ENCODE peak calls at places on chromosomes 7 and 10, in nine cellular contexts. T, C, E, W, G, S, N, L and A are unnamed samples.

GRCh38 chr7:38195804-38196595 is 18.0 kb downstream of the STARD3NL start:
- DNase-seq in T (no peak), L (no peak), G (no peak), E (no peak), S (no peak), N (no peak), W (no peak), C (no peak), A (no peak)

GRCh38 chr10:4120454-4120853 is 335.4 kb upstream of the KLF6 start:
- DNase-seq in W (no peak), N (no peak), E (no peak), S (no peak), G (no peak), L (no peak), T (no peak), C (peak), A (no peak)

GRCh38 chr7:80614911-80615310 is 23.5 kb upstream of the CD36 start:
- DNase-seq in T (no peak), E (no peak), C (no peak), S (no peak), L (no peak), N (no peak), G (no peak), W (no peak), A (no peak)

GRCh38 chr7:76225379-76225778 is 23.7 kb downstream of the SRRM3 start:
- DNase-seq in T (no peak), E (peak), N (no peak), L (no peak), W (peak), G (peak), S (no peak), C (no peak), A (no peak)

GRCh38 chr7:34025579-34025978 is 120.2 kb downstream of the BMPER start:
- DNase-seq in T (no peak), C (no peak), L (no peak), G (no peak), E (no peak), N (no peak), W (no peak), S (no peak), A (no peak)

GRCh38 chr7:43872401-43873165 is 3.3 kb upstream of the MRPS24 start:
- DNase-seq in E (no peak), C (peak), S (no peak), W (no peak), G (no peak), N (peak), L (no peak), T (peak), A (peak)

GRCh38 chr7:47444376-47445098 is 137.4 kb downstream of the TNS3 start:
- DNase-seq in C (no peak), W (no peak), G (no peak), E (no peak), T (no peak), N (no peak), S (peak), L (no peak), A (no peak)

GRCh38 chr7:103680161-103681144 is 234.4 kb upstream of the SLC26A5 start:
- DNase-seq in N (no peak), E (no peak), L (no peak), G (peak), S (no peak), W (no peak), T (no peak), C (no peak), A (no peak)

GRCh38 chr10:104559935-104560334 is 81.2 kb upstream of the SORCS3 start:
- DNase-seq in T (peak), L (no peak), N (no peak), S (no peak), W (no peak), C (no peak), G (no peak), E (no peak), A (no peak)

GRCh38 chr7:70580161-70580560 is 551.8 kb upstream of the GALNT17 start:
- DNase-seq in L (no peak), W (no peak), T (no peak), G (no peak), N (no peak), C (no peak), E (no peak), S (no peak), A (no peak)

GRCh38 chr7:36604801-36605200 is 119.5 kb downstream of the AOAH start:
- DNase-seq in E (no peak), S (no peak), N (no peak), C (no peak), L (no peak), T (no peak), W (no peak), G (no peak), A (no peak)

GRCh38 chr10:11551104-11551503 is 60.3 kb downstream of the USP6NL start:
- DNase-seq in W (no peak), N (no peak), G (no peak), S (no peak), E (no peak), T (no peak), L (no peak), C (no peak), A (no peak)

GRCh38 chr10:102241444-102242117 is at the start of gene PITX3:
- DNase-seq in L (peak), C (peak), W (peak), T (peak), N (peak), S (peak), E (peak), G (peak), A (peak)

GRCh38 chr7:87528733-87529132 is 53.3 kb upstream of the ABCB4 start:
- DNase-seq in N (no peak), W (no peak), C (no peak), E (no peak), S (no peak), L (no peak), G (no peak), T (no peak), A (no peak)

GRCh38 chr10:64648915-64649314 is 1127.7 kb downstream of the REEP3 start:
- DNase-seq in C (no peak), G (no peak), L (no peak), E (no peak), S (no peak), W (peak), T (no peak), N (no peak), A (no peak)

GRCh38 chr7:106166651-106167342 is 54.7 kb upstream of the SYPL1 start:
- DNase-seq in N (no peak), G (peak), S (no peak), T (peak), E (peak), L (no peak), C (no peak), W (peak), A (no peak)

GRCh38 chr7:74356589-74357315 is 67.5 kb downstream of the CLIP2 start:
- DNase-seq in W (no peak), L (no peak), N (no peak), S (no peak), T (no peak), E (no peak), C (no peak), G (no peak), A (no peak)

GRCh38 chr10:31706921-31707571 is 221.6 kb downstream of the ARHGAP12 start:
- DNase-seq in S (peak), W (peak), G (no peak), L (peak), E (no peak), T (no peak), N (no peak), C (peak), A (peak)

GRCh38 chr10:115093286-115093775 is at the start of gene ATRNL1:
- DNase-seq in G (peak), S (peak), C (peak), L (no peak), W (no peak), N (no peak), T (peak), E (no peak), A (no peak)

GRCh38 chr10:125030567-125031197 is 88.8 kb downstream of the ZRANB1 start:
- DNase-seq in W (no peak), S (no peak), G (no peak), L (no peak), N (no peak), C (no peak), T (no peak), E (no peak), A (no peak)

GRCh38 chr10:68697106-68697505 is 23.9 kb upstream of the CCAR1 start:
- DNase-seq in C (no peak), W (no peak), E (no peak), L (no peak), S (no peak), N (no peak), G (no peak), T (no peak), A (no peak)

GRCh38 chr10:133260895-133261725 is 15.6 kb downstream of the ADAM8 start:
- DNase-seq in N (no peak), W (no peak), C (peak), G (peak), L (peak), E (peak), T (no peak), S (peak), A (peak)

GRCh38 chr7:94178247-94178646 is 174.1 kb upstream of the BET1 start:
- DNase-seq in L (no peak), N (no peak), G (no peak), E (no peak), C (no peak), W (peak), T (no peak), S (no peak), A (no peak)

GRCh38 chr7:69932034-69932628 is 333.9 kb downstream of the AUTS2 start:
- DNase-seq in N (no peak), S (no peak), L (no peak), W (peak), T (no peak), G (peak), E (no peak), C (no peak), A (no peak)

GRCh38 chr7:75989726-75990388 is 4.5 kb downstream of the TMEM120A start:
- DNase-seq in G (no peak), C (peak), L (peak), N (no peak), E (no peak), T (no peak), W (no peak), S (peak), A (peak)

GRCh38 chr7:157002819-157003421 is 7.5 kb downstream of the MNX1 start:
- DNase-seq in S (peak), L (no peak), E (no peak), W (no peak), T (peak), N (no peak), C (peak), G (no peak), A (no peak)

GRCh38 chr7:121084748-121085336 is 96.3 kb downstream of the CPED1 start:
- DNase-seq in E (no peak), T (peak), N (no peak), W (no peak), G (peak), S (no peak), L (no peak), C (no peak), A (no peak)

DNA sequence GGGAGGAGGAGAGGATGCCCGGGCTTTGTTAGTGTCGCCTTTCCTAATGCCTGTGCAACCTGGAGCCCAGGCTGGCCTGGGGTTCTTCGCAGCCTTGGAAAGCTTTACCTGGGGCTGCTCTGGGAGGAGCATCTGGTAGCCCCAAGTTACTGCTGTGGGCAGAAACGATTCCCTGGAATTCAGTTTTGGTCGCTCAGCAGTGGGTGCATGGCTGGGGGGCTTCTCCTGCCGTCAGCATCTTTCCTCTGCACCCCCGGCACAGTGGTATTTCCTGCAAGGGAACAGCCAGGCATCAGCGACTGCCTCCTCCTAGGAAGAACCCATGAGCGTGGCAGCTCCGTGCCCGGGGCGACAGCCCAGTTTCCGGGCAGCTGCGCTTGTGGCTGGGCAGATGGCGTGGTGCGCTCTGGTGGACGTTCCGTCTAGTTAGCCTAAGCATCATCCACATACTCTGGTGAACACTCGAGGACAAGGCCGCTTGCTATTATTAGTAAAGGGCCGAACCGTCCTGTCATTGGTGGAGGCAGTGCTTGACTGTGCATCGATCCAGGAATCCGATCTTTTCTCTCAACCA is 107.0 kb upstream of the BTBD16 start:
- DNase-seq in T (no peak), C (no peak), E (no peak), S (peak), G (peak), W (no peak), L (no peak), N (no peak), A (no peak)
- H3K27ac ChIP-seq in T (no peak), C (no peak), E (no peak), S (no peak), G (peak), W (no peak), L (peak), N (no peak), A (no peak)

GRCh38 chr10:78740976-78741375 is 327.8 kb upstream of the ZMIZ1 start:
- DNase-seq in G (no peak), E (no peak), S (no peak), W (no peak), T (no peak), N (no peak), L (no peak), C (no peak), A (no peak)

GRCh38 chr10:78744521-78745090 is 324.2 kb upstream of the ZMIZ1 start:
- DNase-seq in C (no peak), N (no peak), W (no peak), E (no peak), T (no peak), G (no peak), S (no peak), L (peak), A (no peak)

GRCh38 chr10:78742730-78743615 is 325.8 kb upstream of the ZMIZ1 start:
- DNase-seq in G (peak), S (no peak), C (no peak), N (no peak), T (no peak), W (peak), L (no peak), E (peak), A (no peak)

GRCh38 chr10:78741541-78741940 is 327.2 kb upstream of the ZMIZ1 start:
- DNase-seq in S (no peak), W (no peak), G (no peak), N (no peak), C (no peak), L (no peak), T (no peak), E (no peak), A (no peak)

GRCh38 chr10:78742406-78742729 is 326.4 kb upstream of the ZMIZ1 start:
- DNase-seq in T (no peak), W (no peak), G (no peak), C (no peak), S (no peak), N (no peak), E (no peak), L (no peak), A (no peak)
- H3K27ac ChIP-seq in T (no peak), W (peak), G (no peak), C (no peak), S (peak), N (no peak), E (no peak), L (peak), A (peak)

DNA sequence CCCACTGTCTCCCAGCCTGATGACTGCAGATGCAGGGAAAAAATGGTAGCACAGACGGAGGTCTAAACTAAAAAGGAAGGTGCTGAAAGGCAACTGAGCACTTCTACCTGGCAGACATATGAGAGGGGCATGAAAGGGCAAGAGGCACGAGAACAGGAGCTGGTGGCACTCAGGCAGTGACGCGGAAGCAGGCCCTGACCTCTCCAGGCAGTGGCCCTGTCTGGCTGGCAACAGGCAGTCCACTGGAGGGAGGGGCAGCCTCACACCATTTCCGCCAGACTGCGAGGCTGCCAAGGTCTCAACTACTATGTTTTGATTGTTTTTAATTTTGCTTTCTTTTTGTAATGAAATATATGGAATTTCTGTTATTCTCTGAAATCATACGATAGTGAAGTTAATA is 23.3 kb downstream of the VSTM2A start:
- DNase-seq in C (peak), S (no peak), G (no peak), N (no peak), W (no peak), E (no peak), T (no peak), L (no peak), A (no peak)
- H3K27ac ChIP-seq in C (no peak), S (no peak), G (no peak), N (no peak), W (no peak), E (no peak), T (no peak), L (no peak), A (no peak)

DNA sequence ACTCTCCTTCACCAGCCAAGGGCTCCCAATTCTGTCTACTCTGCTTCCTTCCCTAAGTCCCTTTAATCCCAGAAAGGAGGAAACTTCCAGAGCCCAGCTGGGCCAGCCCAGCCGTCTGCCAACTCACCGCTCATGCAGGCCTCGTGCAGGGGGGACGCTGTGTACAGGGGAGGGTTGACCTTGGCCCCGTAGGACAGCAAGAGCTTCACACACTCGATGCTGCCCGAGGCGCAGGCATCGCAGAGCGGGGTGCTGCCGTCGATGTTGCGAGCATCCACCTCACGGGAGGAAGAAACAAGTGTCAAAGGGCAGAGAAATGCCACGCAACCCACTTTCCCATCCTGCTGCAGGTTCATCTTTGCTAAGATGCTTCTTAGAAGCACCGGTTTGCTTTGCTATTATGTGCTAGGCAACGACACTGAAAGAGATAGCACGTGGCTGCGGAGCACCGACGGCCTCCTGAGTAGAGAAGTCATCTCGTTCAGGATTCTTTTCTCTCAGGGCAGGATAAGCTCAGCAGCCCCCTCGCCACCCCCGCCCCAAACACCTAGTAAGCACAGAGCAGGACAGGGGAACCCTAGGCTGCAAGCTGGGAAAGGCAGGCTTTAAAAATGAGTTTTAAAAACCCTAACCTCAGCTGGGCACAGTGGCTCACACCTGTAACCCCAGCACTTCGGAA is 15.2 kb downstream of the ASB13 start:
- DNase-seq in W (no peak), L (no peak), G (no peak), E (no peak), S (no peak), N (no peak), C (peak), T (no peak), A (no peak)
- H3K27ac ChIP-seq in W (no peak), L (peak), G (no peak), E (no peak), S (no peak), N (peak), C (no peak), T (no peak), A (peak)

DNA sequence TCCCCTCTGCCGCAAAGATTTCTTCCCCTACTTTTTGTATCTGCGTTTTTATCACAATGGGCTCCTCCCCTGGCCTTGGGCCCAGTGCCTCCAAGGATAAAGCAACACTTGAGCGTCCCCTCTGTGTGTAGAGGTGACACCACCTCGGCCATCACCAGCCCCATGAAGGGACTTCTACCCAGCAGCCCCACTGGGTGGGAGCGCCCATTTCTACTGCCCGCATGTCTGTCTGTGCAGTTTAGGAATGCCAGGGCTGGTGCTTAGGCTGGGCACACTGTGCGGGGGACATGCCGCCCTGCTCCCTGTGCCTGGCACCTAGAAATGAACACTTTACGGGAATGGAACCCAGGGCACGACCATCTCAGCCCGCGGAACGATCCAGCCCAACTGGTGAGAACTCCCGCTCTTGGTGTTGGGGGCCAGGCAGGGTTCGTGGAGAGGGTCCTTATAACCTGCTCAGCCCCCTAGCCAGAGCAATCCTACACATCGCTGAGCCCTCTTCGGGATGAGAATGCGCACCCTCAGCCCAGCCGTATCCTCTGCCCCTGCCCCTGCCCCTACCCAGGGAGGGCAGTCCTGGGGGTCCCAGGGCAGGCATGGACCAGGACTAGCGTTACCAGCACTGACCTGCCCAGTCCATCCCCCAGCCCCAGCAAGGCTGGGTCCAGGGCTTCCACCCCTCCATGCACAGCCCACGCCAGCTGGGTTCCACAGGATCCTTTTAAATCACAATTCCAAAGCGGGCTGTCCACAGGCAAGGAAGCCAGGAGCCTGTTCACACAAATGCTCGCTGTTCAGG is 12.8 kb downstream of the CRYGN start:
- DNase-seq in T (no peak), C (peak), W (no peak), E (no peak), L (no peak), N (no peak), G (no peak), S (no peak), A (no peak)
- H3K27ac ChIP-seq in T (no peak), C (peak), W (no peak), E (no peak), L (peak), N (no peak), G (no peak), S (peak), A (peak)

GRCh38 chr7:155662343-155663043 is 18.0 kb downstream of the RBM33 start:
- DNase-seq in W (no peak), N (no peak), S (no peak), T (no peak), G (no peak), C (no peak), L (no peak), E (no peak), A (no peak)

GRCh38 chr7:155663942-155664341 is 19.5 kb downstream of the RBM33 start:
- DNase-seq in S (no peak), C (no peak), G (no peak), E (no peak), N (no peak), L (no peak), W (no peak), T (no peak), A (no peak)

GRCh38 chr7:155665079-155665956 is 20.9 kb downstream of the RBM33 start:
- DNase-seq in C (no peak), N (no peak), E (no peak), L (no peak), G (no peak), W (no peak), T (no peak), S (no peak), A (no peak)

GRCh38 chr7:155667241-155667849 is 22.9 kb downstream of the RBM33 start:
- DNase-seq in W (no peak), C (no peak), G (no peak), T (peak), S (no peak), N (no peak), L (no peak), E (no peak), A (no peak)

DNA sequence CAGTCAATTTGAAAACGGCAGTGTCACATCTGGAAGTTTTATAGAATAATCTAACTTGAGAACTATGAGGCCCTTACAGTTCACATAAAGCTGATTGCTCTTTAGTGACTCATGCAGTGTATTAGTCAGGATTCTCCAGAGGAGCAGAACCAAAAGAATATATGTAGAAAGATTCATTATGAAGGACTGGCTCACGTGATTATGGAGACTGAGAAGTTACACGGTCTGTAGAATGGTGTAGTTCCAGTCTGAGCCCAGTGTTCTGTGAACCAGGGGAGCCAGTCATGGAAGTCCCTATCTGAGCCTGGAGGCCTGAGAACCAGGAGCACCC is 21.5 kb downstream of the RBM33 start:
- DNase-seq in N (no peak), T (no peak), L (no peak), E (no peak), C (no peak), W (no peak), G (no peak), S (no peak), A (no peak)
- H3K27ac ChIP-seq in N (no peak), T (peak), L (no peak), E (no peak), C (no peak), W (no peak), G (no peak), S (no peak), A (no peak)